ENCODE peak calls at places on chromosome 6, in nine cellular contexts. R is dorsolateral prefrontal cortex, V is tibial artery, T is mesendoderm, F is prostate gland, U is heart right ventricle, N is Caco-2, Q is esophagus squamous epithelium, K is body of pancreas. A is an unnamed sample. For H3K27me3, the result is how much of the 10 kb centered on the place peaks cover.

GRCh38 chr6:150667977-150668716 is 68.5 kb downstream of the PLEKHG1 start:
- DNase-seq in R (peak), V (peak), T (peak), F (peak), U (peak), N (peak), Q (no peak), K (peak), A (no peak)

GRCh38 chr6:88843040-88843439 is 120.4 kb downstream of the RNGTT start:
- DNase-seq in R (no peak), V (no peak), T (no peak), F (no peak), U (no peak), N (no peak), Q (no peak), K (no peak), A (no peak)

GRCh38 chr6:152585236-152585635 is 51.9 kb downstream of the SYNE1 start:
- DNase-seq in R (no peak), V (no peak), T (no peak), F (no peak), U (no peak), N (no peak), Q (no peak), K (no peak), A (no peak)

GRCh38 chr6:17831135-17831534 is 124.4 kb upstream of the NUP153 start:
- DNase-seq in R (peak), V (no peak), T (no peak), F (no peak), U (peak), N (no peak), Q (no peak), K (no peak), A (no peak)

GRCh38 chr6:101845621-101846020 is 452.1 kb downstream of the GRIK2 start:
- DNase-seq in R (no peak), V (no peak), T (no peak), F (no peak), U (no peak), N (no peak), Q (no peak), K (no peak), A (no peak)

GRCh38 chr6:85966859-85967258 is 324.2 kb upstream of the SYNCRIP start:
- DNase-seq in R (no peak), V (no peak), T (no peak), F (no peak), U (no peak), N (no peak), Q (no peak), K (peak), A (no peak)

GRCh38 chr6:35304299-35304698 is 6.7 kb downstream of the DEF6 start:
- DNase-seq in R (no peak), V (no peak), T (no peak), F (no peak), U (no peak), N (no peak), Q (no peak), K (no peak), A (no peak)

GRCh38 chr6:119234941-119235340 is 114.6 kb downstream of the MAN1A1 start:
- DNase-seq in R (no peak), V (no peak), T (no peak), F (no peak), U (no peak), N (no peak), Q (no peak), K (no peak), A (no peak)

GRCh38 chr6:7761047-7761446 is 35.1 kb downstream of the BMP6 start:
- DNase-seq in R (no peak), V (no peak), T (no peak), F (no peak), U (no peak), N (no peak), Q (no peak), K (no peak), A (no peak)

GRCh38 chr6:99146716-99147115 is 199.0 kb upstream of the FBXL4 start:
- DNase-seq in R (no peak), V (no peak), T (no peak), F (no peak), U (no peak), N (no peak), Q (no peak), K (no peak), A (no peak)

GRCh38 chr6:137823826-137824501 is 43.1 kb upstream of the TNFAIP3 start:
- DNase-seq in R (no peak), V (peak), T (peak), F (no peak), U (peak), N (no peak), Q (no peak), K (peak), A (peak)

DNA sequence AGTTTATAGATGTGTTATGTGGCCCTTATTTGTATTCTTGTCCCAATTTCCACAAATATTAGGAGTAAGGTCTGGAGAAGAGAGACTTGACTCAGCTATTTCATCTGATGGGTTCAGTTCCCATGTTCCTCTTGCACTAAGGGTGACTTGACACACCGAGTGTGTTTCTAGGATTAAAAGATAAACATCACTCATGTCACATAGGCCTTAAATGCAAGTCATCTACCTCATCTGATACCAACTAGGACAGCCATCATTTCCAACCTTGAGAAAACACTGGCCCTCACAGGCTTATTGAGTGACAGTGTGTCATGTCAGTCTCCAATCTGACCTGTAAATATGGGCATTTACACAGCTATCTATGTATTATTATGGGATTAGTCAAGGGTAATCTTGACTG is 53.0 kb upstream of the ADGRF5 start:
- DNase-seq in R (no peak), V (no peak), T (no peak), F (no peak), U (no peak), N (no peak), Q (no peak), K (no peak), A (no peak)
- H3K27me3 ChIP-seq in R (under half), V (under half), T (under half), F (under half), U (under half), N (under half), Q (under half), K (under half), A (under half)

DNA sequence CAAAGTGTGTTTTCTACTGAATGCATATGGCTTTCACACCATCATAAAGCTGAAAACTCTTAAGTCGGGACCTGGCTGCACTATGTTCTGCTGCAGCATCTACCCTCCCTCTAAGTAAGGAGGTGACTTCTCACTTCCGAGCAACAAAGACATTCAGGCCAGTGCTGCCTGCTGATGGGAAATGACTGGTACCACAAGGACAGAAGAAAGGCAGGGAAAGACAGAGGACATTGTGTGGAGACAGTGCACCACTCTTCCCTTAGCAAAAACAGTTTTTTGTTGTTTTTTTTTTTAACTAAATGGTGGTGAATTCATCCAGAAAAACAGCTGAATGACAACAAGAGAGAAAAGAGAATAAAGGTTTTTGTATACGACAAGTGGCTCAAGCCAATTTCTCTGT is 81.5 kb downstream of the MAP7 start:
- DNase-seq in R (peak), V (no peak), T (no peak), F (no peak), U (no peak), N (no peak), Q (no peak), K (no peak), A (no peak)
- H3K27me3 ChIP-seq in R (under half), V (under half), T (under half), F (under half), U (under half), N (under half), Q (under half), K (under half), A (under half)

GRCh38 chr6:39192736-39193135 is 36.5 kb downstream of the KCNK5 start:
- DNase-seq in R (no peak), V (no peak), T (no peak), F (no peak), U (no peak), N (no peak), Q (no peak), K (no peak), A (no peak)

GRCh38 chr6:39194466-39194865 is 34.8 kb downstream of the KCNK5 start:
- DNase-seq in R (no peak), V (no peak), T (no peak), F (no peak), U (no peak), N (no peak), Q (no peak), K (no peak), A (no peak)

GRCh38 chr6:39191236-39191930 is 37.9 kb downstream of the KCNK5 start:
- DNase-seq in R (no peak), V (no peak), T (no peak), F (no peak), U (no peak), N (no peak), Q (no peak), K (no peak), A (no peak)

GRCh38 chr6:39195792-39196385 is 33.4 kb downstream of the KCNK5 start:
- DNase-seq in R (no peak), V (no peak), T (no peak), F (no peak), U (no peak), N (no peak), Q (no peak), K (no peak), A (no peak)

GRCh38 chr6:39193201-39193791 is 36.0 kb downstream of the KCNK5 start:
- DNase-seq in R (no peak), V (no peak), T (no peak), F (no peak), U (no peak), N (no peak), Q (no peak), K (no peak), A (no peak)
- H3K27me3 ChIP-seq in R (under half), V (under half), T (under half), F (under half), U (under half), N (under half), Q (under half), K (under half), A (under half)

GRCh38 chr6:31339210-31339609 is 17.8 kb downstream of the HLA-B start:
- DNase-seq in R (no peak), V (no peak), T (no peak), F (no peak), U (no peak), N (no peak), Q (no peak), K (no peak), A (no peak)
- H3K27me3 ChIP-seq in R (under half), V (under half), T (under half), F (under half), U (under half), N (under half), Q (under half), K (under half), A (under half)

DNA sequence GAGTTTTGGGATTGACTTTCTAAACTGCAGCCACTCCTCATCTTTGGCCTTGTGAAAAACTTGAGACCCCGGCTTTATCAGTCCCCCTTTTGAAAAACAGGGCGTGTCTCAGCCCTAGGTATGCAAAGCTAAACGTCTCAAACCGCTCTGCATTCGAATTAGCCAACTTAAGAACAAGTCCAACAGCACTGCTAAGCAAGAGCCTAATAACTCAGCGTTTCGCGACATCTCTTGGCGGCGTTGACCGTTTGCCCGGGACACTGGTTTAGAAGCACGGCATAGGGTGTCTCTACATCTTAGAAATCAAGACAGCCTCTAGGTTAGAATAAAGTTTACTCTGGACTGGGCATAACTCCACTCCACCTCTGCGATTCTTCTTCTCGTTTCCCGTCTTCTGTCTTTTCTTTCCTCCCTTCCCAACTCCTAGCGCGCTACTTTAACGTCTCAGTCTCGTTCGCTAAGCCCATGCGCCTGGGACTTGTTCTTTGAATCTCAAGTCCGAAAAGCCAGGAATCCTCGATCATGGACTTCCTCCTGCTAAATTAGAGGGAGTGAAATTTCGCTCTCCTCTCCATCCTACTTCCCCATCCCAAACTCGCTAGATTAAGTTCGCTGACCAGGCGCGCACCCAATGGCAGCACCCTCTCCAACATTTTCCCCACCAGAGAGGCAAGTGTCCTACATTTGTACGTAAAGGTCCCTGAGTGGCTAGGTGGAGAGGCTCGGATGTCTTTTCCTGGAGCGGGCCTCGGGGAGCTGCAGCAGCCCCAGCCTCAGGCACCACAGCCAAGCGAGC is 10.5 kb upstream of the TFAP2A start:
- DNase-seq in R (no peak), V (no peak), T (peak), F (no peak), U (no peak), N (no peak), Q (no peak), K (no peak), A (no peak)
- H3K27me3 ChIP-seq in R (half or more), V (under half), T (under half), F (under half), U (half or more), N (under half), Q (under half), K (under half), A (under half)

A was measured in naive thymus-derived CD4-positive, alpha-beta T cell.